ENCODE peak calls at places on chromosomes 5 and 9, in seven cellular contexts. T, E, L, N, K, A and R are unnamed samples.

GRCh38 chr5:175288048-175288621 is 155.8 kb downstream of the DRD1 start:
- DNase-seq in E (no peak), T (peak), A (no peak), K (peak), N (peak), L (no peak), R (no peak)

GRCh38 chr5:73948720-73949119 is 322.7 kb downstream of the ARHGEF28 start:
- DNase-seq in E (no peak), L (no peak), K (no peak), A (no peak), T (peak), N (no peak), R (peak)

GRCh38 chr9:133115604-133116345 is 5.3 kb downstream of the RALGDS start:
- DNase-seq in E (no peak), N (peak), K (peak), T (peak), L (no peak), A (no peak), R (peak)

GRCh38 chr9:126235350-126235740 is 91.3 kb upstream of the MVB12B start:
- DNase-seq in T (no peak), K (no peak), L (no peak), E (no peak), N (no peak), A (no peak), R (no peak)

GRCh38 chr9:31372796-31373587 is 1011.5 kb upstream of the ACO1 start:
- DNase-seq in A (no peak), N (no peak), T (no peak), L (no peak), K (no peak), E (no peak), R (no peak)

GRCh38 chr9:93064392-93065124 is 6.1 kb downstream of the SUSD3 start:
- DNase-seq in T (no peak), A (no peak), N (peak), E (no peak), K (no peak), L (no peak), R (no peak)

GRCh38 chr5:93249651-93250289 is 331.2 kb downstream of the NR2F1-AS1 start:
- DNase-seq in T (peak), L (no peak), E (no peak), K (no peak), A (no peak), N (no peak), R (peak)

GRCh38 chr9:137759117-137759516 is 118.5 kb upstream of the CACNA1B start:
- DNase-seq in A (no peak), K (no peak), N (no peak), L (no peak), T (no peak), E (no peak), R (no peak)

GRCh38 chr5:133932441-133933168 is 35.8 kb downstream of the C5orf15 start:
- DNase-seq in K (no peak), A (no peak), E (no peak), L (no peak), N (no peak), T (no peak), R (no peak)

GRCh38 chr9:122318284-122318683 is 52.5 kb upstream of the PTGS1 start:
- DNase-seq in A (no peak), N (no peak), K (no peak), L (no peak), T (no peak), E (no peak), R (no peak)

GRCh38 chr5:147084702-147085101 is 150.1 kb upstream of the STK32A start:
- DNase-seq in E (peak), K (no peak), T (no peak), L (no peak), N (no peak), A (no peak), R (no peak)

GRCh38 chr9:134422701-134423100 is 96.4 kb downstream of the RXRA start:
- DNase-seq in N (no peak), T (no peak), E (no peak), K (no peak), L (no peak), A (no peak), R (no peak)

GRCh38 chr5:125181159-125181558 is 434.7 kb upstream of the ZNF608 start:
- DNase-seq in T (no peak), L (no peak), N (no peak), K (no peak), A (no peak), E (no peak), R (no peak)

GRCh38 chr5:95711501-95712346 is 19.4 kb upstream of the RHOBTB3 start:
- DNase-seq in A (peak), L (peak), N (peak), T (no peak), E (no peak), K (no peak), R (no peak)

DNA sequence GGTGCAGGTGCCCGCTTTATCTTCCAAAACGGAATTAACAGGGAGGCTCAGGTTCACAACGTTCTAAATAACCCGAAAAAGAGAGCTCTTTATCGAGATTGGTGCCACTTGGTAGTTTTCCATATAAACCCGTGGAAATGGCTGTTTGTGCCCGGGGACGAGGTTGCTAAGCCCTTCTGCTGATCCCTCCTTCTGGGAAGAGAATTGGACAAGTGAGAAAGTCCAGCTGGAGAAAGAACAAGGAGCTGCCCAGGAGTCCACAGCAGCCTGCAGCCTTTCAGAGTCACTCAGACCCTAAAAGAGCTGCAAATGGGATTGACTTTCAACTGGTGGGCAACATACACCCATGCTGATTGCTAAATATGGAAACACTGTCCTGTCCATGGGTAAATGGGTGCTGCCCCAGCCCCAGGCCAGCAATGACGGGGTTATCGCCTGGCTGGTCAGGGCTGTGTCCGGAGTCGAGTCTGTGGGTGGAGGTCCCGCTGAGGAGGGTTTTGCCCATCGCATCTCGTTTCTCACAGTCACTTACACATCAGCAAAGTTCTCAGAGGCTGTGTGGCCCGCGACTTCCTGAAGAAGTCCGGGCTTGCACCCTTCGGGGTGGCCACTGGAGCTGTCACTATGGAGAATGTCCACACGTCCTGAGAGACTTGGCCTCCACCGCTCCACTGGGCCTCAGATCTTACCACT is 40.7 kb upstream of the HSD17B3 start:
- DNase-seq in K (no peak), N (no peak), T (no peak), E (no peak), A (no peak), L (no peak), R (peak)
- H3K4ac ChIP-seq in K (peak), N (no peak), T (peak), E (no peak), A (peak), L (no peak), R (peak)

GRCh38 chr5:8320244-8320643 is 451.3 kb downstream of the MTRR start:
- DNase-seq in T (no peak), A (no peak), L (no peak), N (no peak), E (no peak), K (peak), R (no peak)
- H3K4ac ChIP-seq in T (no peak), A (no peak), L (no peak), N (no peak), E (no peak), K (no peak), R (no peak)

DNA sequence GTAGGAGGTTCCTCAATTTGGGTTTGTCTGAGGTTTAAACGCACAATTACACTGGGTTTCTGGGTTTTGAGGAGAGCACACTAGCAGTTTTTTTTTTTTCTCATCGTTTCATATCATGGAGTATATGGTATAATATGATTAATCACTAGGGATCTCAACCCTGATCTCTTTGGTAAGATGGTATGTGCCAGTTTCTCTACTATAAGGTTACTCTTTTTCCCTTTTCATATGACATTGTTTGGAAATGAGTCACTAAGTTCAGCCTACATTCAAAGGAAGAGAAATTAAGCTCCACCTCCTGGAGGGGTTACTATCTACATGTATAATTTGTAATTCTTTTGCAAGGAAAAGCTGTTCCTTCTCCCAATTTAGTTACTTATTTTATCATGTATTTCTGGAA is 35.2 kb downstream of the MTRR start:
- DNase-seq in E (no peak), A (no peak), N (peak), T (peak), L (no peak), K (peak), R (peak)
- H3K4ac ChIP-seq in E (no peak), A (no peak), N (no peak), T (no peak), L (no peak), K (no peak), R (no peak)

GRCh38 chr5:36879274-36880033 is 2.9 kb downstream of the NIPBL start:
- DNase-seq in N (no peak), K (no peak), L (no peak), A (no peak), E (no peak), T (no peak), R (no peak)

GRCh38 chr5:36881304-36881703 is 4.7 kb downstream of the NIPBL start:
- DNase-seq in L (no peak), T (no peak), E (no peak), K (no peak), A (no peak), N (no peak), R (no peak)

GRCh38 chr5:36881807-36882206 is 5.2 kb downstream of the NIPBL start:
- DNase-seq in A (no peak), L (no peak), N (no peak), E (no peak), K (no peak), T (no peak), R (no peak)

GRCh38 chr5:36882250-36882649 is 5.7 kb downstream of the NIPBL start:
- DNase-seq in A (no peak), L (no peak), K (no peak), E (no peak), T (no peak), N (no peak), R (no peak)

DNA sequence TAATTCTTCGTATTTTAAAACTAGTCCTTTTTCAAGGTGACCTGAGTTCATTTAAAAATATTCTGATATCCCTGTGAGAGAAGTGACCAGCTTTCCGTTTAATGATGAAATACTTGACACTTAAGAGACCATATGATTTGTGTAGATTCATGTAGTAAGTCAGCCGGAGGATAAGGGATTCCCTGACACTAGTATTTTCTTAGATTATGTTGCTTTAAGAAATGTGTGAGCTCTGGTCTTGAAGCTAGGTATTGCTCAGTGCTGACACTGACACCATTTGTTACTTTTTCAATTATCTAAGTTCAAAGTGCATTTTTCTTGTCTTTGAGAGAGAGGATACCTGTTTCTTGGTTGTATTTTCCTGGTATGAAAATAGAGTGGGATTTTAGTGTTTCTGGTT is 4.2 kb downstream of the NIPBL start:
- DNase-seq in L (no peak), K (no peak), N (peak), E (no peak), T (no peak), A (no peak), R (peak)
- H3K4ac ChIP-seq in L (no peak), K (peak), N (no peak), E (no peak), T (no peak), A (no peak), R (no peak)

GRCh38 chr9:110321055-110321454 is 16.6 kb downstream of the TXNDC8 start:
- DNase-seq in A (no peak), E (no peak), L (no peak), T (no peak), K (no peak), N (no peak), R (no peak)
- H3K4ac ChIP-seq in A (no peak), E (no peak), L (no peak), T (no peak), K (no peak), N (no peak), R (no peak)

GRCh38 chr5:100852988-100853449 is 50.1 kb downstream of the ST8SIA4 start:
- DNase-seq in L (no peak), E (no peak), A (no peak), T (no peak), N (no peak), K (peak), R (no peak)

GRCh38 chr5:100854594-100854993 is 48.5 kb downstream of the ST8SIA4 start:
- DNase-seq in L (no peak), E (no peak), T (no peak), K (no peak), N (no peak), A (no peak), R (no peak)

GRCh38 chr5:100855295-100855694 is 47.8 kb downstream of the ST8SIA4 start:
- DNase-seq in T (no peak), E (no peak), A (no peak), K (no peak), N (no peak), L (no peak), R (no peak)

GRCh38 chr5:100853582-100853981 is 49.5 kb downstream of the ST8SIA4 start:
- DNase-seq in E (no peak), L (no peak), K (no peak), N (no peak), T (no peak), A (no peak), R (no peak)

GRCh38 chr5:100852051-100852450 is 51.0 kb downstream of the ST8SIA4 start:
- DNase-seq in E (no peak), K (no peak), N (no peak), L (no peak), T (no peak), A (no peak), R (no peak)
- H3K4ac ChIP-seq in E (no peak), K (no peak), N (no peak), L (no peak), T (no peak), A (no peak), R (no peak)

DNA sequence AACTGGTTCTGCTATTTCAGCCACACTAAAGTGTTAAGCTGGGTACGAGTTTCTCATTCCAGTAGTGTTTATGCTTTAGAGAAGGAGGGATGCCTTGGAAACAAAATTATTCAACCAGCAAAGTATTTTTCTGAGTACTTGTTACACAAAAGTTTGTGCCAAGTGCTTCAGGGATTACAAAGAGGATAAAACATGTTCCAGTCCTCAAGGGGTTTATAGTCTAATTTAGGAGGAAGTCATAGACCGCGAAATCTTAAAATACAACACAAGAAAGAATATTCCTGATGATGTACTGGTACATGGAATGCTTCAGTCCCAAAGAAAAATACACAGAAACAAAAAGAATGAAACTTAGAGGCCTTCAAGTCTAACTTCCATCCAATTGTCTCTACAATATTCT is 85.4 kb upstream of the NR4A3 start:
- DNase-seq in T (peak), E (no peak), N (no peak), A (no peak), L (no peak), K (no peak), R (no peak)
- H3K4ac ChIP-seq in T (no peak), E (no peak), N (no peak), A (no peak), L (no peak), K (no peak), R (no peak)

GRCh38 chr5:6372251-6373080 is 5.9 kb downstream of the MED10 start:
- DNase-seq in E (no peak), L (peak), K (no peak), N (no peak), A (no peak), T (no peak), R (no peak)

GRCh38 chr5:6370580-6370979 is 7.8 kb downstream of the MED10 start:
- DNase-seq in E (no peak), T (no peak), L (peak), K (no peak), N (no peak), A (no peak), R (no peak)

GRCh38 chr5:6365977-6366590 is 12.3 kb downstream of the MED10 start:
- DNase-seq in L (peak), T (no peak), K (no peak), N (no peak), A (no peak), E (no peak), R (no peak)

GRCh38 chr5:6373081-6373846 is 5.1 kb downstream of the MED10 start:
- DNase-seq in E (no peak), A (no peak), K (no peak), N (no peak), T (no peak), L (peak), R (no peak)

GRCh38 chr5:6371079-6371810 is 7.1 kb downstream of the MED10 start:
- DNase-seq in E (no peak), A (no peak), N (no peak), L (peak), K (no peak), T (no peak), R (no peak)
- H3K4ac ChIP-seq in E (no peak), A (no peak), N (no peak), L (no peak), K (no peak), T (no peak), R (no peak)

DNA sequence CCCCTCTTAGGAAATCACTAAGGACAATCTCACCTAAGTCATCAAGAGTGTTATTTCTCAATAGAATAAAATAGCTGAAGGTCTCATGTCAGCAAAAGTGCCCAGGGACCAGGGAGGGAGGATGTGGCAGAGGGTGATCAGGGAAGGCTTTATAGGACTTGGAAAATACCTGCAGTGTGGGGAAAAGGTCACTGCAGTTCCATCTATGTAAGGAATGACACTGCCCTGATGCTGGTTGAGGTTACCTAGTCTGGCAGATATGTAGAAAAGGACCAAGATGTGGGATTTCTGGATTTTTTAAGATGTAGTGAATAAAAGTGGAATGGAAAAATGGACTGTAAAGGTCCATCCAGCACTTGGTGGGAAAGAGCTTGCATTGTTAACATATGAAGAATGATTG is 18.3 kb downstream of the PRDM9 start:
- DNase-seq in T (no peak), E (no peak), N (no peak), L (no peak), K (peak), A (no peak), R (no peak)
- H3K4ac ChIP-seq in T (no peak), E (no peak), N (no peak), L (no peak), K (no peak), A (no peak), R (no peak)